ENCODE peak calls at places on chromosomes 13 and 19, in ten cellular contexts. D is progenitor cell of endocrine pancreas; T is CD4-positive, CD25-positive, alpha-beta regulatory T cell; P is amniotic stem cell; U is NCI-H1105 treated with DMSO at 0.1 percent for 48 hours; Q is adipocyte; W is T-helper 1 cell; F is immature natural killer cell; I is stimulated activated CD4-positive, alpha-beta T cell treated with anti-CD3 and anti-CD28 coated beads, Interleukin-15, amount 100 ng/mL, for 24 hours; O is islet precursor cell. H is an unnamed sample.
A peak's percentile ranks its signal among the peaks of the same experiment; 100 is the strongest.

GRCh38 chr19:13692096-13692495 is 72.2 kb upstream of the MRI1 start:
- DNase-seq in D (no peak), T (no peak), P (no peak), U (peak; percentile 61), Q (peak; percentile 25), W (no peak), F (no peak), I (no peak), O (no peak), H (no peak)

GRCh38 chr19:31118926-31119325 is 230.3 kb downstream of the TSHZ3 start:
- DNase-seq in D (no peak), T (no peak), P (no peak), U (no peak), Q (no peak), W (no peak), F (no peak), I (no peak), O (peak; percentile 63), H (no peak)

GRCh38 chr13:48896312-48896711 is 79.4 kb upstream of the FNDC3A start:
- DNase-seq in D (no peak), T (no peak), P (no peak), U (no peak), Q (peak; percentile 13), W (no peak), F (no peak), I (no peak), O (no peak), H (no peak)

GRCh38 chr13:44024496-44025155 is 144.9 kb downstream of the LACC1 start:
- DNase-seq in D (no peak), T (no peak), P (no peak), U (no peak), Q (no peak), W (no peak), F (no peak), I (no peak), O (no peak), H (no peak)

GRCh38 chr19:1756264-1756663 is 3.0 kb downstream of the ONECUT3 start:
- DNase-seq in D (no peak), T (no peak), P (no peak), U (no peak), Q (no peak), W (no peak), F (no peak), I (no peak), O (no peak), H (no peak)

GRCh38 chr13:29573190-29573589 is 22.3 kb downstream of the SLC7A1 start:
- DNase-seq in D (no peak), T (no peak), P (no peak), U (no peak), Q (no peak), W (no peak), F (no peak), I (no peak), O (no peak), H (no peak)

GRCh38 chr19:53156888-53157287 is 2.0 kb downstream of the ZNF347 start:
- DNase-seq in D (no peak), T (no peak), P (no peak), U (no peak), Q (no peak), W (no peak), F (no peak), I (no peak), O (no peak), H (no peak)

GRCh38 chr19:54158812-54159351 is 639 bp downstream of the LENG1 start:
- DNase-seq in D (no peak), T (no peak), P (no peak), U (no peak), Q (peak; percentile 58), W (no peak), F (no peak), I (peak; percentile 55), O (no peak), H (peak; percentile 72)

GRCh38 chr19:17420267-17420924 is 549 bp downstream of the MVB12A start:
- DNase-seq in D (peak; percentile 20), T (no peak), P (no peak), U (peak; percentile 32), Q (no peak), W (no peak), F (peak; percentile 14), I (peak; percentile 52), O (peak; percentile 56), H (no peak)

GRCh38 chr19:20431826-20432225 is 133.8 kb downstream of the ZNF737 start:
- DNase-seq in D (no peak), T (no peak), P (no peak), U (no peak), Q (no peak), W (no peak), F (no peak), I (no peak), O (no peak), H (no peak)

GRCh38 chr19:10461047-10461949 is 41.0 kb downstream of the PDE4A start:
- DNase-seq in D (peak; percentile 90), T (peak; percentile 79), P (peak; percentile 71), U (peak; percentile 63), Q (peak; percentile 95), W (peak; percentile 86), F (peak; percentile 85), I (peak; percentile 91), O (peak; percentile 99), H (peak; percentile 91)

GRCh38 chr13:99258210-99258860 is at the start of gene GPR18:
- DNase-seq in D (no peak), T (peak; percentile 10), P (no peak), U (no peak), Q (no peak), W (no peak), F (peak; percentile 65), I (peak; percentile 42), O (no peak), H (peak; percentile 91)

GRCh38 chr19:39676004-39676403 is 20.3 kb downstream of the LGALS16 start:
- DNase-seq in D (no peak), T (no peak), P (no peak), U (no peak), Q (no peak), W (no peak), F (no peak), I (peak; percentile 37), O (no peak), H (no peak)

GRCh38 chr13:101090287-101090686 is 326.0 kb downstream of the NALCN start:
- DNase-seq in D (no peak), T (no peak), P (no peak), U (no peak), Q (no peak), W (no peak), F (no peak), I (no peak), O (no peak), H (no peak)